ENCODE peak calls at places on chromosome 10, in seven cellular contexts. One of them, this sample, is unnamed.

GRCh38 chr10:86288695-86289576 is 77.7 kb downstream of the GRID1 start:
- DNase-seq in right lobe of liver: no peak
- DNase-seq in esophagus squamous epithelium: no peak
- DNase-seq in A549: no peak
- DNase-seq in thoracic aorta: no peak
- DNase-seq in cardiac fibroblast: no peak
- DNase-seq in BJ: no peak
- DNase-seq in this sample: no peak

GRCh38 chr10:1578392-1579140 is 158.8 kb downstream of the ADARB2 start:
- DNase-seq in BJ: no peak
- DNase-seq in esophagus squamous epithelium: no peak
- DNase-seq in right lobe of liver: no peak
- DNase-seq in cardiac fibroblast: no peak
- DNase-seq in A549: no peak
- DNase-seq in thoracic aorta: no peak
- DNase-seq in this sample: no peak

GRCh38 chr10:132482090-132482489 is 55.5 kb upstream of the INPP5A start:
- DNase-seq in thoracic aorta: no peak
- DNase-seq in BJ: peak
- DNase-seq in esophagus squamous epithelium: no peak
- DNase-seq in A549: no peak
- DNase-seq in cardiac fibroblast: peak
- DNase-seq in right lobe of liver: no peak
- DNase-seq in this sample: peak

GRCh38 chr10:21675157-21675796 is 141.2 kb downstream of the MLLT10 start:
- DNase-seq in BJ: no peak
- DNase-seq in cardiac fibroblast: peak
- DNase-seq in A549: peak
- DNase-seq in thoracic aorta: no peak
- DNase-seq in esophagus squamous epithelium: no peak
- DNase-seq in right lobe of liver: no peak
- DNase-seq in this sample: peak

GRCh38 chr10:97991875-97992274 is 38.5 kb downstream of the CRTAC1 start:
- DNase-seq in right lobe of liver: no peak
- DNase-seq in esophagus squamous epithelium: no peak
- DNase-seq in BJ: no peak
- DNase-seq in A549: peak
- DNase-seq in thoracic aorta: no peak
- DNase-seq in cardiac fibroblast: peak
- DNase-seq in this sample: peak

GRCh38 chr10:48444861-48445841 is 138.7 kb downstream of the MAPK8 start:
- DNase-seq in cardiac fibroblast: peak
- DNase-seq in thoracic aorta: no peak
- DNase-seq in BJ: no peak
- DNase-seq in right lobe of liver: peak
- DNase-seq in A549: no peak
- DNase-seq in esophagus squamous epithelium: no peak
- DNase-seq in this sample: no peak

GRCh38 chr10:101062231-101063161 is 707 bp downstream of the KAZALD1 start:
- DNase-seq in BJ: no peak
- DNase-seq in thoracic aorta: no peak
- DNase-seq in cardiac fibroblast: peak
- DNase-seq in A549: peak
- DNase-seq in esophagus squamous epithelium: no peak
- DNase-seq in right lobe of liver: peak
- DNase-seq in this sample: no peak

GRCh38 chr10:73773152-73773879 is 8.5 kb upstream of the CHCHD1 start:
- DNase-seq in cardiac fibroblast: no peak
- DNase-seq in right lobe of liver: no peak
- DNase-seq in BJ: no peak
- DNase-seq in A549: no peak
- DNase-seq in esophagus squamous epithelium: no peak
- DNase-seq in thoracic aorta: no peak
- DNase-seq in this sample: no peak

GRCh38 chr10:86678999-86679792 is 10.9 kb downstream of the LDB3 start:
- DNase-seq in right lobe of liver: no peak
- DNase-seq in A549: no peak
- DNase-seq in cardiac fibroblast: no peak
- DNase-seq in BJ: no peak
- DNase-seq in thoracic aorta: no peak
- DNase-seq in esophagus squamous epithelium: no peak
- DNase-seq in this sample: no peak

GRCh38 chr10:33248638-33249037 is 85.8 kb downstream of the NRP1 start:
- DNase-seq in thoracic aorta: no peak
- DNase-seq in esophagus squamous epithelium: no peak
- DNase-seq in A549: no peak
- DNase-seq in right lobe of liver: no peak
- DNase-seq in cardiac fibroblast: peak
- DNase-seq in BJ: peak
- DNase-seq in this sample: peak

GRCh38 chr10:66167816-66168215 is 758.0 kb upstream of the LRRTM3 start:
- DNase-seq in BJ: no peak
- DNase-seq in thoracic aorta: no peak
- DNase-seq in right lobe of liver: no peak
- DNase-seq in A549: no peak
- DNase-seq in cardiac fibroblast: no peak
- DNase-seq in esophagus squamous epithelium: no peak
- DNase-seq in this sample: no peak

GRCh38 chr10:132965411-132966057 is 23.2 kb upstream of the CFAP46 start:
- DNase-seq in right lobe of liver: peak
- DNase-seq in BJ: no peak
- DNase-seq in A549: no peak
- DNase-seq in thoracic aorta: no peak
- DNase-seq in cardiac fibroblast: no peak
- DNase-seq in esophagus squamous epithelium: no peak
- DNase-seq in this sample: no peak

GRCh38 chr10:22816298-22816653 is 101.9 kb upstream of the PIP4K2A start:
- DNase-seq in right lobe of liver: no peak
- DNase-seq in thoracic aorta: no peak
- DNase-seq in BJ: peak
- DNase-seq in cardiac fibroblast: peak
- DNase-seq in esophagus squamous epithelium: no peak
- DNase-seq in A549: peak
- DNase-seq in this sample: peak

GRCh38 chr10:117004238-117004626 is 755 bp downstream of the SHTN1 start:
- DNase-seq in cardiac fibroblast: no peak
- DNase-seq in right lobe of liver: no peak
- DNase-seq in esophagus squamous epithelium: no peak
- DNase-seq in A549: no peak
- DNase-seq in BJ: no peak
- DNase-seq in thoracic aorta: no peak
- DNase-seq in this sample: no peak

GRCh38 chr10:93417886-93418285 is 64.2 kb downstream of the MYOF start:
- DNase-seq in cardiac fibroblast: no peak
- DNase-seq in esophagus squamous epithelium: no peak
- DNase-seq in right lobe of liver: no peak
- DNase-seq in A549: no peak
- DNase-seq in BJ: no peak
- DNase-seq in thoracic aorta: no peak
- DNase-seq in this sample: no peak

GRCh38 chr10:80416401-80417098 is 8.2 kb downstream of the PRXL2A start:
- DNase-seq in cardiac fibroblast: peak
- DNase-seq in esophagus squamous epithelium: no peak
- DNase-seq in BJ: no peak
- DNase-seq in A549: no peak
- DNase-seq in right lobe of liver: no peak
- DNase-seq in thoracic aorta: no peak
- DNase-seq in this sample: peak
- H3K4me3 ChIP-seq in cardiac fibroblast: no peak
- H3K4me3 ChIP-seq in esophagus squamous epithelium: peak
- H3K4me3 ChIP-seq in BJ: no peak
- H3K4me3 ChIP-seq in A549: no peak
- H3K4me3 ChIP-seq in right lobe of liver: no peak
- H3K4me3 ChIP-seq in thoracic aorta: no peak
- H3K4me3 ChIP-seq in this sample: no peak

GRCh38 chr10:128209862-128210214 is 83.6 kb upstream of the MKI67 start:
- DNase-seq in esophagus squamous epithelium: no peak
- DNase-seq in thoracic aorta: no peak
- DNase-seq in A549: no peak
- DNase-seq in cardiac fibroblast: no peak
- DNase-seq in BJ: no peak
- DNase-seq in right lobe of liver: no peak
- DNase-seq in this sample: no peak

GRCh38 chr10:128210215-128211063 is 84.2 kb upstream of the MKI67 start:
- DNase-seq in BJ: no peak
- DNase-seq in right lobe of liver: peak
- DNase-seq in cardiac fibroblast: peak
- DNase-seq in A549: peak
- DNase-seq in thoracic aorta: no peak
- DNase-seq in esophagus squamous epithelium: no peak
- DNase-seq in this sample: peak

GRCh38 chr10:128215733-128216132 is 89.5 kb upstream of the MKI67 start:
- DNase-seq in right lobe of liver: no peak
- DNase-seq in esophagus squamous epithelium: no peak
- DNase-seq in cardiac fibroblast: no peak
- DNase-seq in A549: no peak
- DNase-seq in BJ: no peak
- DNase-seq in thoracic aorta: no peak
- DNase-seq in this sample: no peak

GRCh38 chr10:128211064-128211504 is 84.9 kb upstream of the MKI67 start:
- DNase-seq in esophagus squamous epithelium: no peak
- DNase-seq in right lobe of liver: no peak
- DNase-seq in A549: no peak
- DNase-seq in cardiac fibroblast: no peak
- DNase-seq in BJ: no peak
- DNase-seq in thoracic aorta: no peak
- DNase-seq in this sample: no peak

DNA sequence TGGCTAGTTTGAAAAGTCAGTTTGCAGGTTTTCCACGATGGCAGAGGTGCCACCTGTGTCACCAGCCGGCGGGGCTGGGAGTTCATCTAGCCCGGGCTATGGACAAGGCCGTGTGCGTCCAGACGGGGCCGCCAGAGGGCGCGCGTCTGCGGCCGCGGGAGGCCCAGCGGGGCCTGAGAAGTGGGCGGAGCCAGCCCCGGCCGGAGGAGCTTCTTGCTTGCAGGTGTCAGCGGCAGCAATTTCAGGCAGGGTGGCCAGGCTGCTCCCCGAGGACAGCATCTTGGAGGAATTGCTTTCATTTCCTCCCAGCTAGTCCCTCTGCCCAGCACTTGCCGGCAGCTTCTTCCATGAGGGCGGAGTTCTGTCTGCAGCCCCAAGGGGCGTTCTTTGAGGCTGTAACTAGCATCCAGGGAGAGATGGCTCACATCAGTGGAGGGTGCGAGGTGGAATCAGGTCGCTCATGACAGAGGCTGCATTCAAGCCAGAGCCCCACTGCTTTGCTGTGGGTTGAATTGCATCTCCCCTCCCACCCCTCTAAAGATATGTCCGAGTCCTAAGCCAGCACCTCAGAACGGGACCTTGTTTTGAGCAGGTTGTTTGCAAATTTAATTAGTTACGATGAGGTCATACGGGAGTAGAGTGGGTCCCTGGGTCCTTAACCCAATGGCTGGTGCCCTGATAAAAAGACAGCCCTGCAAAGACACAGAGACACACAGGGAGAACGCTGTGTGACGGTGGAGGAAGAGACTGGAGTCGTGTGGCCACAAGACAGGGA is 85.9 kb upstream of the MKI67 start:
- DNase-seq in BJ: no peak
- DNase-seq in cardiac fibroblast: peak
- DNase-seq in esophagus squamous epithelium: no peak
- DNase-seq in thoracic aorta: no peak
- DNase-seq in A549: peak
- DNase-seq in right lobe of liver: peak
- DNase-seq in this sample: peak
- H3K4me3 ChIP-seq in BJ: no peak
- H3K4me3 ChIP-seq in cardiac fibroblast: no peak
- H3K4me3 ChIP-seq in esophagus squamous epithelium: peak
- H3K4me3 ChIP-seq in thoracic aorta: peak
- H3K4me3 ChIP-seq in A549: peak
- H3K4me3 ChIP-seq in right lobe of liver: no peak
- H3K4me3 ChIP-seq in this sample: peak

GRCh38 chr10:79349766-79350406 is 2.6 kb downstream of the PPIF start:
- DNase-seq in A549: no peak
- DNase-seq in thoracic aorta: no peak
- DNase-seq in cardiac fibroblast: no peak
- DNase-seq in esophagus squamous epithelium: no peak
- DNase-seq in BJ: no peak
- DNase-seq in right lobe of liver: no peak
- DNase-seq in this sample: no peak
- H3K4me3 ChIP-seq in A549: no peak
- H3K4me3 ChIP-seq in thoracic aorta: no peak
- H3K4me3 ChIP-seq in cardiac fibroblast: no peak
- H3K4me3 ChIP-seq in esophagus squamous epithelium: no peak
- H3K4me3 ChIP-seq in BJ: no peak
- H3K4me3 ChIP-seq in right lobe of liver: no peak
- H3K4me3 ChIP-seq in this sample: peak

GRCh38 chr10:18397886-18398285 is 253.5 kb downstream of the NSUN6 start:
- DNase-seq in cardiac fibroblast: no peak
- DNase-seq in right lobe of liver: no peak
- DNase-seq in esophagus squamous epithelium: no peak
- DNase-seq in A549: no peak
- DNase-seq in thoracic aorta: no peak
- DNase-seq in BJ: no peak
- DNase-seq in this sample: no peak

GRCh38 chr10:18401416-18402195 is 249.8 kb downstream of the NSUN6 start:
- DNase-seq in cardiac fibroblast: no peak
- DNase-seq in esophagus squamous epithelium: no peak
- DNase-seq in thoracic aorta: no peak
- DNase-seq in right lobe of liver: no peak
- DNase-seq in BJ: no peak
- DNase-seq in A549: no peak
- DNase-seq in this sample: no peak

GRCh38 chr10:18400911-18401260 is 250.5 kb downstream of the NSUN6 start:
- DNase-seq in cardiac fibroblast: no peak
- DNase-seq in BJ: no peak
- DNase-seq in thoracic aorta: no peak
- DNase-seq in right lobe of liver: peak
- DNase-seq in A549: no peak
- DNase-seq in esophagus squamous epithelium: no peak
- DNase-seq in this sample: no peak

GRCh38 chr10:18399158-18399557 is 252.2 kb downstream of the NSUN6 start:
- DNase-seq in A549: no peak
- DNase-seq in cardiac fibroblast: no peak
- DNase-seq in esophagus squamous epithelium: no peak
- DNase-seq in right lobe of liver: no peak
- DNase-seq in BJ: no peak
- DNase-seq in thoracic aorta: no peak
- DNase-seq in this sample: no peak

DNA sequence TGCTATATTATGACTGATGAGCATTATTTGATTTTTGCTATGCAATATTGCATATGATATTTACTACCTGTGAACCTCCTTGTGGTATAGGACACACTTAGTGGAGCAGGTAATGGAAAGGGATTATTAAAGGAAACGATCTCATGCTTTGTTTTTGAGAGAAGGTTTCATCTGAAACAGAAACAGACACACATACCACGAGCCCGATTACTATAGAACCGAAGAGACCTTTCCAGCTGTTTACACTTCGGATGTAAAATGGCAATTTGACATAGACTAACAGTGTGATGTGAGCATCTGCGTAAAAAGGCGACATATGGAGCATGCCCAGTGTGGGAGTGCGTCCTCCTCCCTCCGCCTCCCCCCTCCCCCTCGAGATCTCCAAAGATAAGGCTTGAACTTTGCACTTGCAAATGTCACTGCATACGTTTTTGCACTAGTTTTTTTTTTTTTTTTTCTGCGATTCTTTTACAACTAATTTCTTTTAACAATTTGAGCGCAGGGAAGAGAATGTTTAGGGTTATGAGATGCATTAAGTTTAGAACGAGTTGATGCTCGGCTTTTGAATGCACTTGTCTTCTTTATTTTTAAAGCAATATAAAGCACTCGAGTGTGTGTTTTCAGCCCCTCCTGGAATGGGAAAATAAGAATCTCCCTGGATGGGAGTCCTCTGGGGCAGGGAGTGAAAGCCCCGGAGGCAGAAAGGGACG is 251.0 kb downstream of the NSUN6 start:
- DNase-seq in right lobe of liver: peak
- DNase-seq in A549: no peak
- DNase-seq in thoracic aorta: no peak
- DNase-seq in cardiac fibroblast: no peak
- DNase-seq in esophagus squamous epithelium: no peak
- DNase-seq in BJ: no peak
- DNase-seq in this sample: no peak
- H3K4me3 ChIP-seq in right lobe of liver: peak
- H3K4me3 ChIP-seq in A549: peak
- H3K4me3 ChIP-seq in thoracic aorta: peak
- H3K4me3 ChIP-seq in cardiac fibroblast: no peak
- H3K4me3 ChIP-seq in esophagus squamous epithelium: no peak
- H3K4me3 ChIP-seq in BJ: no peak
- H3K4me3 ChIP-seq in this sample: peak